ENCODE peak calls at places on chromosomes 4 and X, in ten cellular contexts. I is upper lobe of left lung, R is HCT116, J is right lobe of liver, E is K562, K is HepG2, L is heart left ventricle, V is GM12878, H is IMR-90, U is body of pancreas. P is an unnamed sample.

GRCh38 chrX:129905787-129906580 is at the start of gene UTP14A:
- ATAC-seq in I (peak; percentile 93), R (peak; percentile 92), J (peak; percentile 99), E (peak; percentile 99), K (peak; percentile 98), L (peak; percentile 100), V (peak; percentile 98), H (peak; percentile 97), U (peak; percentile 99), P (peak; percentile 99)

GRCh38 chr4:183335369-183335940 is 13.2 kb upstream of the CLDN24 start:
- ATAC-seq in I (no peak), R (peak; percentile 54), J (peak; percentile 46), E (peak; percentile 49), K (no peak), L (peak; percentile 53), V (no peak), H (peak; percentile 88), U (no peak), P (peak; percentile 28)

GRCh38 chr4:67465032-67465762 is 80.1 kb downstream of the CENPC start:
- ATAC-seq in I (peak; percentile 37), R (peak; percentile 22), J (no peak), E (peak; percentile 54), K (peak; percentile 52), L (peak; percentile 76), V (peak; percentile 19), H (peak; percentile 71), U (no peak), P (no peak)

GRCh38 chr4:1862055-1862911 is 6.3 kb upstream of the LETM1 start:
- ATAC-seq in I (no peak), R (no peak), J (no peak), E (peak; percentile 36), K (no peak), L (no peak), V (no peak), H (no peak), U (no peak), P (no peak)

GRCh38 chr4:73451404-73451803 is 15.4 kb downstream of the AFP start:
- ATAC-seq in I (no peak), R (no peak), J (peak; percentile 84), E (no peak), K (peak; percentile 5), L (no peak), V (no peak), H (no peak), U (peak; percentile 38), P (no peak)

GRCh38 chrX:2502120-2502667 is 1.4 kb upstream of the DHRSX start:
- ATAC-seq in I (peak; percentile 4), R (no peak), J (no peak), E (no peak), K (peak; percentile 3), L (no peak), V (no peak), H (no peak), U (no peak), P (no peak)

GRCh38 chrX:47179221-47179927 is 14.3 kb upstream of the UBA1 start:
- ATAC-seq in I (no peak), R (no peak), J (peak; percentile 22), E (no peak), K (no peak), L (peak; percentile 94), V (no peak), H (peak; percentile 53), U (no peak), P (peak; percentile 74)

GRCh38 chr4:148445071-148445902 is 3.1 kb upstream of the NR3C2 start:
- ATAC-seq in I (no peak), R (peak; percentile 35), J (peak; percentile 36), E (peak; percentile 35), K (no peak), L (no peak), V (no peak), H (peak; percentile 10), U (peak; percentile 24), P (peak; percentile 57)

GRCh38 chr4:87078987-87079469 is 141.4 kb downstream of the KLHL8 start:
- ATAC-seq in I (peak; percentile 34), R (no peak), J (peak; percentile 69), E (no peak), K (no peak), L (peak; percentile 68), V (no peak), H (peak; percentile 90), U (peak; percentile 74), P (peak; percentile 86)

GRCh38 chrX:30302957-30303356 is 6.2 kb downstream of the NR0B1 start:
- ATAC-seq in I (no peak), R (no peak), J (peak; percentile 25), E (no peak), K (peak; percentile 50), L (peak; percentile 65), V (no peak), H (no peak), U (no peak), P (no peak)

GRCh38 chrX:30296408-30297254 is 12.6 kb downstream of the NR0B1 start:
- ATAC-seq in I (no peak), R (no peak), J (no peak), E (no peak), K (no peak), L (no peak), V (peak; percentile 55), H (no peak), U (no peak), P (no peak)

GRCh38 chrX:30301977-30302376 is 7.2 kb downstream of the NR0B1 start:
- ATAC-seq in I (no peak), R (no peak), J (no peak), E (no peak), K (peak; percentile 38), L (no peak), V (no peak), H (peak; percentile 59), U (no peak), P (no peak)

GRCh38 chrX:30304866-30305265 is 4.3 kb downstream of the NR0B1 start:
- ATAC-seq in I (no peak), R (no peak), J (no peak), E (no peak), K (no peak), L (no peak), V (no peak), H (no peak), U (no peak), P (no peak)

GRCh38 chrX:30301203-30301602 is 8.0 kb downstream of the NR0B1 start:
- ATAC-seq in I (no peak), R (no peak), J (no peak), E (no peak), K (no peak), L (no peak), V (no peak), H (no peak), U (no peak), P (no peak)
- H3K4me1 ChIP-seq in I (peaks cover 3% of the 10 kb centered on the region), R (no peaks in the 10 kb centered on the region), J (no peaks in the 10 kb centered on the region), E (no peaks in the 10 kb centered on the region), K (no peaks in the 10 kb centered on the region), L (no peaks in the 10 kb centered on the region), V (no peaks in the 10 kb centered on the region), H (no peaks in the 10 kb centered on the region), U (peaks cover 4% of the 10 kb centered on the region), P (no peaks in the 10 kb centered on the region)

DNA sequence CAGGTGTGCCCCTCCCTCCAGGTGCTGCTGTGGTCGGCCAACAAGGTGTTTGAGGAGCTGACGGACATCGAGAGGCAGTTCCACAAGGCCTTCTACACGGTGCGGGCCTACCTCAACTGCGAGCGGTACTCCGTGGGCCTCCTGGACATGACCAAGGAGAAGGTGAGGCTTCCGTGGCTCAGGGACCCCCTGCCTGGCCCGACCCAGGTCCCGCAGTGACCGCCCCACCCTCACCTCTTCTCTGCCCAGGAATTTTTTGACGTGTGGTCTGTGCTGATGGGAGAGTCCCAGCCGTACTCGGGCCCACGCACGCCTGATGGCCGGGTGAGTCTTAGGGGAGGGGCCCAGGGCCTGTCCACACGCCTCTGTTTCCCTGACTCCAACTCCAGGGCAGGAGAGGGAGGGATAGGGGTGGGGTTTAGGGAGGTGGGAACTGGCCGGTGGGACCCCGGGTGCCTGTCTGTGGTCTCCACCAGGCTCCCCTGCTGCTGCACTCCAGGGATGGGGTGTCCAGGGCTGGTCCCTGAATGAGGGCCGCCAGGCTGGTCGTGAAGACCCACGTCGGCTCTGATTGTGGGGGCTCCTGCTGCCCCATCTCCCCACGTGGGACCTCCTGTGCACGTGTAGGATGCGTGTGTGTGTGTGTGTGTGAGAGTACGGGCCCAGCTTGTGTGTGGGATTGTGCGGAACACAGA is 20.1 kb downstream of the ATP5ME start:
- ATAC-seq in I (no peak), R (no peak), J (no peak), E (no peak), K (no peak), L (no peak), V (no peak), H (no peak), U (no peak), P (no peak)
- H3K27me3 ChIP-seq in I (no peaks in the 10 kb centered on the region), R (no peaks in the 10 kb centered on the region), J (no peaks in the 10 kb centered on the region), E (peaks cover 69% of the 10 kb centered on the region), K (peaks cover 14% of the 10 kb centered on the region), L (peaks cover 14% of the 10 kb centered on the region), V (no peaks in the 10 kb centered on the region), H (peaks cover 11% of the 10 kb centered on the region), U (peaks cover 10% of the 10 kb centered on the region), P (peaks cover 75% of the 10 kb centered on the region)

DNA sequence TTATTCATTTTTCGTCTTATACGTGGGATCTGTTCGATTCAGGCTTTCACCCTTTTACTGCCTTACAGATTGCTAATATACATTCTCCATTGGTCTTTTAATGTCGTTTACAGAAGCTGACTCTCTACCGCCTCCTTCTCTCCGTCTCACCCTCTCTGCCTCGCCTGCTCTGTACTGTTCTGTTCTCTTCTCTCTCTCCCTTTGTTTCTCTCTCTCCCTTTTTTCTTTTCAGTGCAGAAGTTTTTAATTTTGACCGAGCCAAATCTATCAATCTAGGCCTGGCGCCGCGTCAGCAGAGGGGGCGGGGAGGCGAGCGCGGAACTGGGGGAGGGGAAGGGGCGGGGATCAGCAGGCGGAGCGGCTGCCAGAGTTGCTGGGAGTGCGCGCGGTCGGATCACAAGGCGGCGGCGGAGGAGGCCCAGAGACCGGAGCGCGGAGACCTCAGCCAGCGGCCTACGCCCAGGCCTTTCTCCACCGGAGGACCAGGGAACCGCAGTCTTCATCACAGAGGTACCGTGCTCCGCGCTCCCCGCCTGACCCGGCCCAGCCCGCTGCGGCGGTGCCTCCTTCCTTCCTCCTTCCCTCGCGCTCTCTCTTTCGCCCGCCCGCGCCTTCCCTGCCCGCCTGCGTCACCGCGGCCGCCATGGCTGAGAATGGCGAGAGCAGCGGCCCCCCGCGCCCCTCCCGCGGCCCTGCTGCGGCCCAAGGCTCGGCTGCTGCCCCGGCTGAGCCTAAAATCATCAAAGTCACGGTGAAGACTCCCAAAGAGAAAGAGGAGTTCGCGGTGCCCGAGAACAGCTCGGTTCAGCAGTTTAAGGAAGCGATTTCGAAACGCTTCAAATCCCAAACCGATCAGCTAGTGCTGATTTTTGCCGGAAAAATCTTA is at the start of gene UBQLN2:
- ATAC-seq in I (peak; percentile 92), R (peak; percentile 92), J (peak; percentile 94), E (peak; percentile 93), K (peak; percentile 92), L (peak; percentile 98), V (peak; percentile 84), H (peak; percentile 91), U (peak; percentile 94), P (peak; percentile 96)
- TF ChIP-seq POLR2A in I (peak; percentile 67), R (no peak), J (peak; percentile 77), E (peak; percentile 86), K (peak; percentile 87), L (peak; percentile 60), V (peak; percentile 93), H (peak; percentile 77), U (peak; percentile 84), P (peak; percentile 79)

DNA sequence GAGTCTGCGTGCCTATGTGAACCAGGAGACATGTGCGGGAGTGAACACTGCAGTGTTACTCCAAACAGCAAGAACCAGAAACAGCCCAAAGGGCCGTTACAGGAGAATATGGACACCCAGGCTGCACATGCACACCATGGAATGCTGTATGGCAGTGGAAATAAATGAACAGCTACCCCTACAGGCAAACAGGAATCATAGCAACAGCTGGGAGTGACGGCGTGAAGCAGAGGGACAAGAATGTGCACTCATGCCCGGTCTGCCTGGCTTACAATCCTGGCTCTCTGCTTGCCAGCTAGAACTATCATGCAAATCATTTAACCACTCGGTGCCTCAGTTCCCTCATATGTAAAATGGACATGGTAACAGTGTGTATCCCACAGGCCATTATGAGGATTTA is 16.6 kb downstream of the GPKOW start:
- ATAC-seq in I (peak; percentile 59), R (peak; percentile 91), J (peak; percentile 75), E (peak; percentile 97), K (peak; percentile 73), L (peak; percentile 86), V (peak; percentile 49), H (peak; percentile 96), U (peak; percentile 77), P (peak; percentile 51)
- H3K4me1 ChIP-seq in I (no peaks in the 10 kb centered on the region), R (peaks cover 1% of the 10 kb centered on the region), J (no peaks in the 10 kb centered on the region), E (peaks cover 2% of the 10 kb centered on the region), K (peaks cover 24% of the 10 kb centered on the region), L (no peaks in the 10 kb centered on the region), V (no peaks in the 10 kb centered on the region), H (no peaks in the 10 kb centered on the region), U (no peaks in the 10 kb centered on the region), P (no peaks in the 10 kb centered on the region)

P was measured in gastroesophageal sphincter.